ENCODE peak calls at places on chromosome 3, in seven cellular contexts. C is pancreas; G is esophagus squamous epithelium; T is WERI-Rb-1; L is AG04450; A is brain microvascular endothelial cell; J is CD8-positive, alpha-beta T cell. F is an unnamed sample.

GRCh38 chr3:128804017-128804816 is 75.2 kb upstream of the ACAD9 start:
- DNase-seq in L (no peak), T (no peak), J (peak), G (no peak), A (peak), C (no peak), F (no peak)

GRCh38 chr3:49617390-49618013 is 56.6 kb upstream of the APEH start:
- DNase-seq in C (no peak), L (no peak), G (no peak), J (no peak), A (no peak), T (no peak), F (no peak)

GRCh38 chr3:83523470-83524073 is 1435.2 kb upstream of the CADM2 start:
- DNase-seq in L (no peak), A (peak), T (peak), G (no peak), J (no peak), C (peak), F (no peak)

GRCh38 chr3:107421170-107421792 is 44.0 kb downstream of the CCDC54 start:
- DNase-seq in J (no peak), A (peak), T (no peak), L (no peak), C (no peak), G (no peak), F (peak)

GRCh38 chr3:129016366-129016724 is 15.2 kb downstream of the EFCC1 start:
- DNase-seq in J (peak), L (no peak), C (no peak), A (no peak), G (no peak), T (peak), F (no peak)

GRCh38 chr3:120341658-120342346 is 7.4 kb downstream of the LRRC58 start:
- DNase-seq in L (no peak), T (no peak), A (no peak), G (no peak), C (no peak), J (no peak), F (no peak)

GRCh38 chr3:187368251-187368733 is at the start of gene RTP4:
- DNase-seq in A (no peak), L (no peak), T (no peak), C (peak), G (no peak), J (peak), F (no peak)

GRCh38 chr3:123658860-123659221 is 74.0 kb upstream of the HACD2 start:
- DNase-seq in C (no peak), T (no peak), L (no peak), J (no peak), A (no peak), G (no peak), F (no peak)

GRCh38 chr3:24678441-24678865 is 183.8 kb upstream of the THRB start:
- DNase-seq in L (peak), G (no peak), J (no peak), C (no peak), T (no peak), A (peak), F (no peak)

GRCh38 chr3:50390523-50391177 is 31.3 kb upstream of the TMEM115 start:
- DNase-seq in A (no peak), J (no peak), G (no peak), C (peak), T (peak), L (no peak), F (peak)

GRCh38 chr3:80192871-80193270 is 425.1 kb upstream of the ROBO1 start:
- DNase-seq in T (no peak), A (peak), G (no peak), C (no peak), L (no peak), J (no peak), F (no peak)

GRCh38 chr3:106247902-106248684 is 379.3 kb upstream of the CBLB start:
- DNase-seq in J (no peak), C (no peak), L (no peak), G (no peak), A (no peak), T (no peak), F (no peak)

GRCh38 chr3:172973799-172974198 is 167.2 kb downstream of the SPATA16 start:
- DNase-seq in L (no peak), A (no peak), T (no peak), G (no peak), J (no peak), C (no peak), F (no peak)

GRCh38 chr3:69869643-69870042 is 129.9 kb upstream of the SAMMSON start:
- DNase-seq in L (peak), J (no peak), T (no peak), G (no peak), C (no peak), A (peak), F (no peak)

GRCh38 chr3:69869021-69869420 is 129.8 kb downstream of the MITF start:
- DNase-seq in C (no peak), T (no peak), A (no peak), J (no peak), L (no peak), G (no peak), F (no peak)

GRCh38 chr3:69865920-69866679 is 126.8 kb downstream of the MITF start:
- DNase-seq in L (no peak), T (no peak), J (no peak), C (peak), A (no peak), G (no peak), F (peak)

GRCh38 chr3:69866988-69867720 is 127.9 kb downstream of the MITF start:
- DNase-seq in T (no peak), J (no peak), L (no peak), C (no peak), A (no peak), G (no peak), F (no peak)

DNA sequence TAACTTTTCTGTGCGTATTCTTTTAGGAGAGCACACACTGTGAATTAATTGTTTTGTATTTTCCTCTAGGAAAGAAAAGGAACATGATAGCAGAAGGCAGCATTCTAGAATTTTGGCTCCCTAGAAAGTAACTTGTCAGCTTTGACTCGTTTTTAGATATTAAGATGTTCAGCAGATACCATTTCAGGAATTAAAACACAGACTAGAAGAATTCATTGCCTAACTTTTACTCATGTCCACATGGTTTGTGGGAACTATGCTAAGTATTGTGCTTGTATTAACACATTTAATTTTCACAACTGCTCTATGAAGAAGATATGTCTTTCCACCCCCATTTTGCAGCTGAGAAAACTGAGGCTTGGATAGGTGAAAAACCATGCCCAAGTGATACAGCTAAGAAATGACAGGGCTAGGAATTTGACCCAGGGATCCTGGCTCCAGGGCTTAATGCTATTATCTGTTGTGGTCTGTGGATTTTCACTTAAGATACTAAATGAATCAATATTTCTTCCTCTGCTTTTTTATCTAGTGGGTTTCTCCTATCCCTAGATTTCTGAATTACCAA is 128.8 kb downstream of the MITF start:
- DNase-seq in C (no peak), L (no peak), G (no peak), A (no peak), T (no peak), J (no peak), F (no peak)
- H3K27ac ChIP-seq in C (no peak), L (peak), G (no peak), A (peak), T (no peak), J (no peak), F (no peak)

GRCh38 chr3:12897537-12898289 is 56.3 kb upstream of the RPL32 start:
- DNase-seq in C (no peak), J (no peak), T (no peak), L (no peak), G (no peak), A (no peak), F (peak)

GRCh38 chr3:12898290-12898979 is 57.1 kb upstream of the RPL32 start:
- DNase-seq in G (no peak), J (no peak), L (no peak), C (no peak), A (no peak), T (no peak), F (peak)

GRCh38 chr3:12895391-12896205 is 54.2 kb upstream of the RPL32 start:
- DNase-seq in J (no peak), C (no peak), A (no peak), L (no peak), T (peak), G (no peak), F (peak)

GRCh38 chr3:12894629-12895028 is 53.3 kb upstream of the RPL32 start:
- DNase-seq in L (no peak), C (no peak), T (no peak), A (no peak), G (no peak), J (no peak), F (peak)

GRCh38 chr3:12896206-12896697 is 54.9 kb upstream of the RPL32 start:
- DNase-seq in L (no peak), G (no peak), T (peak), J (no peak), A (no peak), C (no peak), F (peak)
- TF ChIP-seq CTCF in L (no peak), G (no peak), T (peak), J (no peak), A (no peak), C (no peak), F (no peak)

DNA sequence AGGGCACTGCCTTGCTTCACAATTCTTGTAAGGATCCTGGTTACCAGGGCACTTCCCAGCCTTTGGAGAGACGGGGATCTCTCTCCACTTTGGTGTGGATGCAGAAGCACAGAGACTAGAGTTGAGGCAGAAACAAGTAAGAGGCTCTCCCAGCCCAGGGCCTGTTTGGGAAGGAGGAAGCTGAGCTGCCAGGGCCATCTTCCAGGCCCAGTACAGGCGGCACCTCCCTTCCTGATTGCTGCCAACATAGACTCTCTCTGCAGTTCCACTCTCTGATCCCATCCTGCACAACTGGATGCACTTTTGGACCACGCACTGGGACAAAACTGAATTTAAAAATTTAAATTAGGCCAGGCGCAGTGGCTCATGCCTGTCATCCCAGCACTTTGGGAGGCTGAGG is 16.1 kb upstream of the NRROS start:
- DNase-seq in L (no peak), C (no peak), J (no peak), G (no peak), A (no peak), T (no peak), F (no peak)
- H3K27ac ChIP-seq in L (no peak), C (no peak), J (no peak), G (peak), A (no peak), T (no peak), F (peak)

GRCh38 chr3:190385835-190386688 is 1.9 kb upstream of the CLDN16 start:
- DNase-seq in C (no peak), G (no peak), A (peak), L (peak), J (no peak), T (no peak), F (no peak)

GRCh38 chr3:190381356-190381940 is 6.5 kb upstream of the CLDN16 start:
- DNase-seq in T (no peak), J (no peak), L (no peak), G (no peak), C (no peak), A (no peak), F (no peak)

GRCh38 chr3:190387578-190388213 is at the start of gene CLDN16:
- DNase-seq in T (no peak), J (no peak), G (no peak), A (no peak), L (no peak), C (no peak), F (no peak)

GRCh38 chr3:190382082-190382481 is 5.9 kb upstream of the CLDN16 start:
- DNase-seq in A (no peak), C (no peak), T (no peak), J (no peak), L (no peak), G (no peak), F (no peak)

DNA sequence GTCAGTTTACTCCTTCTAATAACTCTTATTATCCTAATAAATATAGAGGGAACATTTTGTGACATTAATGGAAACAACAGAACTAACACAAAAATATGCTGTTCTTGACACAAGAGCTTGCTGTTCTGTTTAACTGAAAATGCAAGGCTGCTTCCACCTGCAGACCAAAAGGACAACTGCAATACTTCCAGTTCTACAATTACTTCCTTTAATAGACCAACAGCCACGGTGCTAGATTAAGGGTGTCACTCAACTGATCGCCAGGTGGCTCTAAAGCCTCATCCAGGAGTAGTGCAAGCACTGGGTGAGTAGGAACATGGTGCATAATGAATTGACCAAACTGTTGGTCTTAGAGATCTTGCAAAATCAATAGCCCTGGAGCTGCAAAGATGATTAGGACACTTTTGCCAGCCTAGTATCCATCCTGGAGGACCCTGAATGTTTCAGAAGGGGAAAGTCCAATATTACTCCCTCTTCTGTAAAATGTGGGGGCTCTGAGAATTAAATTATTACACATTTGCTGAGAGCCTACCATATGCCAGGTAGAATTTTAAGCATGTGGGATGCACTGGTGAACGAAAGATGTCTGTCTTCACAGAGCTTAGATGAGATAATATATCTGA is 3.6 kb upstream of the CLDN16 start:
- DNase-seq in J (no peak), G (no peak), C (peak), T (peak), L (no peak), A (peak), F (peak)
- TF ChIP-seq CTCF in J (no peak), G (peak), C (no peak), T (peak), L (peak), A (peak), F (peak)

DNA sequence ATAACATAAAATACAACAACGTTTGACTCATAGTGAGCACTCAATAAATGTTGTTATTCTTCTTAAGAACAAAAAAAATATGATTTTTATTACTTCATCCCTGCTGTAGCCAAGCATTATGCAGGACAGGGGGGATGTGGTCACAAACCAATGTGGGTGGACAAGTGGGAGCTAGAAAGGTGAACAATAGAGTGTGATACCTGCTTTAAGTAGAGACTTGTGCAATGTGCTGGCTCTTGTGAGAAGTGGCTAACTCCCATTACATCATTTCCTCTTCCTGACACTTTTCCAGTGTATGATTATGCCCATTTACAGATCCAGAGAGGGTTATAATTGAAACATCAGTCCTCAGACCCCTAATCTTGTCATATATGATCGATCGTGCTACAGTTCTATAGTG is 193.6 kb downstream of the UBE2E2 start:
- DNase-seq in G (no peak), A (no peak), C (no peak), L (no peak), T (no peak), J (no peak), F (no peak)
- H3K27ac ChIP-seq in G (no peak), A (no peak), C (no peak), L (no peak), T (no peak), J (no peak), F (no peak)

GRCh38 chr3:74501001-74501400 is 113.5 kb downstream of the CNTN3 start:
- DNase-seq in A (no peak), C (no peak), T (no peak), G (no peak), L (no peak), J (no peak), F (no peak)
- TF ChIP-seq CTCF in A (no peak), C (no peak), T (no peak), G (no peak), L (no peak), J (no peak), F (no peak)

DNA sequence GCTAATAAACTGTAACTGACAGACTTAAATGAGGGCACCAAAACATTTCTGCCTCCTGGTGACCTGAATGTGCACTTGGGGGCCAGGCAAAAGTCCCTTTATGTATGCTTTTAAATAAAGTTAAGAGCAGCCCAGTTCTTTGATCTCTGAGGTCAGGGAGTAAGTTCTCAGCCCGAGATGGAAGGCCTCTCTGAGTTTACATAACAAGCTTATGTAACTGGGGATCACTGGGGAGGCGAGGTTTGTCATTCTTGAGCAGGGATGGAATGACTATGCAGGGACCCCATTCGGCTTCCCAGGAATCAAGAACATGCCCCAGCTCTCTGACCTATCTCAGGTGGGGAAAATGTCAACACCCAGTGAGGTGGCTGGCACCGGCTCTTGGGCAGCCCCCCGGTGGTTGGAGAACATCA is 198.7 kb upstream of the BHLHE40 start:
- DNase-seq in C (no peak), G (no peak), J (no peak), L (no peak), A (no peak), T (no peak), F (no peak)
- H3K27ac ChIP-seq in C (no peak), G (no peak), J (no peak), L (peak), A (no peak), T (no peak), F (peak)

F was measured in heart left ventricle.